ENCODE peak calls at places on chromosomes 16 and 17, in seven cellular contexts. Q is CD4-positive, CD25-positive, alpha-beta regulatory T cell; V is psoas muscle; W is NCI-H187 treated with DMSO at 0.1 percent for 48 hours; A is CD4-positive, alpha-beta T cell; I is cardiac septum; E is aorta. O is an unnamed sample.

GRCh38 chr17:79993390-79994221 is 42.1 kb downstream of the TBC1D16 start:
- DNase-seq in A (no peak), Q (peak), V (peak), W (no peak), E (peak), I (peak), O (peak)

GRCh38 chr17:31825961-31826691 is 32.9 kb downstream of the COPRS start:
- DNase-seq in E (peak), W (no peak), V (peak), Q (no peak), A (no peak), I (peak), O (no peak)

GRCh38 chr17:82929011-82929622 is 89.3 kb upstream of the ZNF750 start:
- DNase-seq in E (peak), A (no peak), V (peak), I (peak), W (no peak), Q (no peak), O (no peak)

GRCh38 chr17:21199311-21199710 is 14.7 kb downstream of the TMEM11 start:
- DNase-seq in E (no peak), Q (no peak), I (no peak), W (no peak), A (no peak), V (no peak), O (no peak)

GRCh38 chr16:1263591-1264216 is 7.8 kb downstream of the TPSD1 start:
- DNase-seq in Q (no peak), I (no peak), W (no peak), E (no peak), V (no peak), A (no peak), O (no peak)

GRCh38 chr16:30721606-30722005 is 22.6 kb downstream of the SRCAP start:
- DNase-seq in A (no peak), E (no peak), I (no peak), W (no peak), V (no peak), Q (no peak), O (no peak)

GRCh38 chr17:60914078-60914477 is 236.4 kb downstream of the BCAS3 start:
- DNase-seq in E (no peak), I (no peak), V (no peak), W (no peak), Q (no peak), A (no peak), O (no peak)

GRCh38 chr17:47810200-47810821 is 11.3 kb downstream of the OSBPL7 start:
- DNase-seq in I (peak), A (no peak), V (no peak), W (no peak), E (peak), Q (peak), O (no peak)

GRCh38 chr16:28491970-28492474 is at the start of gene CLN3:
- DNase-seq in V (peak), W (peak), Q (peak), I (peak), E (peak), A (peak), O (peak)

GRCh38 chr17:17360087-17360730 is 57.0 kb downstream of the NT5M start:
- DNase-seq in V (no peak), I (no peak), E (no peak), A (no peak), Q (no peak), W (no peak), O (no peak)